ENCODE peak calls at places on chromosome 1, in eight cellular contexts. P is PC-3, R is HCT116, T is hepatocyte, S is neural progenitor cell, K is GM23338, J is MM.1S, Y is SK-N-SH. X is an unnamed sample.

GRCh38 chr1:181583598-181583997 is 100.3 kb downstream of the CACNA1E start:
- DNase-seq in P (no peak), R (peak; percentile 4), T (peak; percentile 64), S (peak; percentile 23), K (peak; percentile 87), J (no peak), Y (no peak), X (no peak)

GRCh38 chr1:192633533-192634258 is 2.3 kb upstream of the RGS13 start:
- DNase-seq in P (no peak), R (peak; percentile 4), T (no peak), S (peak; percentile 37), K (no peak), J (no peak), Y (no peak), X (no peak)

GRCh38 chr1:115544131-115544530 is 97.6 kb upstream of the VANGL1 start:
- DNase-seq in P (no peak), R (no peak), T (no peak), S (no peak), K (no peak), J (no peak), Y (no peak), X (no peak)

GRCh38 chr1:45958317-45958716 is 154.9 kb downstream of the MAST2 start:
- DNase-seq in P (no peak), R (no peak), T (no peak), S (no peak), K (no peak), J (no peak), Y (no peak), X (no peak)

GRCh38 chr1:244353572-244354091 is 98.1 kb downstream of the ADSS2 start:
- DNase-seq in P (peak; percentile 95), R (peak; percentile 77), T (peak; percentile 83), S (peak; percentile 73), K (peak; percentile 58), J (no peak), Y (no peak), X (no peak)

GRCh38 chr1:32486463-32487113 is 21.7 kb downstream of the ZBTB8B start:
- DNase-seq in P (peak; percentile 23), R (no peak), T (no peak), S (no peak), K (no peak), J (no peak), Y (no peak), X (no peak)

GRCh38 chr1:220371324-220371723 is 99.1 kb upstream of the RAB3GAP2 start:
- DNase-seq in P (peak; percentile 29), R (peak; percentile 10), T (peak; percentile 20), S (peak; percentile 19), K (peak; percentile 79), J (no peak), Y (no peak), X (peak; percentile 2)

GRCh38 chr1:227887697-227888403 is 59.9 kb downstream of the WNT9A start:
- DNase-seq in P (no peak), R (no peak), T (peak; percentile 67), S (peak; percentile 44), K (peak; percentile 79), J (no peak), Y (peak; percentile 29), X (no peak)

GRCh38 chr1:156741613-156741983 is 710 bp upstream of the MRPL24 start:
- DNase-seq in P (no peak), R (no peak), T (no peak), S (no peak), K (no peak), J (peak; percentile 44), Y (no peak), X (no peak)

GRCh38 chr1:184691719-184692324 is 62.8 kb downstream of the EDEM3 start:
- DNase-seq in P (peak; percentile 53), R (peak; percentile 13), T (peak; percentile 65), S (peak; percentile 62), K (peak; percentile 74), J (peak; percentile 32), Y (peak; percentile 36), X (peak; percentile 24)

GRCh38 chr1:77542784-77543183 is 139.7 kb downstream of the ZZZ3 start:
- DNase-seq in P (no peak), R (no peak), T (no peak), S (no peak), K (no peak), J (no peak), Y (no peak), X (no peak)

GRCh38 chr1:17653728-17654351 is 101.3 kb upstream of the ACTL8 start:
- DNase-seq in P (peak; percentile 58), R (no peak), T (peak; percentile 71), S (peak; percentile 79), K (peak; percentile 80), J (peak; percentile 28), Y (peak; percentile 85), X (peak; percentile 45)

GRCh38 chr1:114803001-114803400 is 22.5 kb upstream of the SIKE1 start:
- DNase-seq in P (no peak), R (no peak), T (no peak), S (no peak), K (no peak), J (no peak), Y (no peak), X (no peak)

GRCh38 chr1:151816964-151817730 is 11.9 kb upstream of the LINGO4 start:
- DNase-seq in P (no peak), R (no peak), T (no peak), S (no peak), K (no peak), J (no peak), Y (no peak), X (peak; percentile 53)

GRCh38 chr1:236920270-236920894 is 83.9 kb downstream of the MT1HL1 start:
- DNase-seq in P (no peak), R (no peak), T (no peak), S (no peak), K (no peak), J (no peak), Y (no peak), X (no peak)

GRCh38 chr1:2999571-2999970 is 21.7 kb upstream of the ACTRT2 start:
- DNase-seq in P (no peak), R (no peak), T (no peak), S (no peak), K (no peak), J (no peak), Y (no peak), X (no peak)
- TF ChIP-seq EZH2phosphoT487 in P (no peak), R (no peak), T (no peak), S (no peak), K (no peak), J (no peak), Y (no peak), X (no peak)

GRCh38 chr1:61208815-61209214 is 126.5 kb downstream of the NFIA start:
- DNase-seq in P (no peak), R (no peak), T (no peak), S (no peak), K (no peak), J (no peak), Y (no peak), X (no peak)

GRCh38 chr1:61213612-61214011 is 131.3 kb downstream of the NFIA start:
- DNase-seq in P (no peak), R (no peak), T (no peak), S (no peak), K (no peak), J (no peak), Y (no peak), X (no peak)

GRCh38 chr1:61207416-61207815 is 125.1 kb downstream of the NFIA start:
- DNase-seq in P (no peak), R (no peak), T (no peak), S (no peak), K (no peak), J (no peak), Y (no peak), X (no peak)

GRCh38 chr1:61208172-61208571 is 125.8 kb downstream of the NFIA start:
- DNase-seq in P (no peak), R (no peak), T (no peak), S (no peak), K (no peak), J (no peak), Y (no peak), X (no peak)

GRCh38 chr1:61210435-61211012 is 128.2 kb downstream of the NFIA start:
- DNase-seq in P (peak; percentile 15), R (no peak), T (no peak), S (no peak), K (no peak), J (no peak), Y (no peak), X (peak; percentile 11)
- TF ChIP-seq CTCF in P (peak; percentile 41), R (peak; percentile 22), T (peak; percentile 30), S (peak; percentile 33), K (peak; percentile 51), J (no peak), Y (peak; percentile 28), X (peak; percentile 37)

DNA sequence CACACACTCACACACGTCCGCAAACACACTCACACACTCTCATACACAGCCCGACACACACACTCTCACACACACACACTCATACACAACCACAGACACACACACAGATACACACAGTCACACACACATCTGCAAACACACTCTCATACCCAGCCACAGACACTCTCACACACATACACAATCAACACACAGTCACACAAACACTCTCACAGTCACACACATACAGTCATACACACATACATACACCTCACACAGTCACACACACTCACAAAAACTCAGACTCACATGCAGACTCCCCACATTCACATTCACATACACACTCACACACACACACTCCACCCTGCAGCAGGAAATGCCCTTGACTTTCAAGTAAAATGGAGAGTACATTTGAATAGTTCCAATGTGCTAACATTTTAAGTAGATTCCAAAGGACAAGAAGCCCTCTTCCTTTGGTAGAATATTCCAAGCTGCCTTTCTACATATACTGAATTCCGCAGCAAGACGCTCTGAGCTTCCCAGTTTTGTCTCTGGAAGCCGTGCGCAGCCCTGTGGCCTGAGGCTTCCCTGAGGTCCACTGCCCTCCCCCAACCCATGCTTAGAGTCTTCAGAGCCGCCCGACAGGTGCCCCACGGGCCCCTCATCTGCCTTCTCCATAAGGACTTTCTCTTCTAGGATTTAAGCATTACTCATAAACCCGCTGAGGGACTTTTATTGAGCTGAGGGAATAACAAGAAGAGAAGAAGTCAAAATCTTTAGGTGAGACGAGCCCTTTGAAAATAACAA is 9.7 kb downstream of the BATF3 start:
- DNase-seq in P (no peak), R (no peak), T (no peak), S (no peak), K (peak; percentile 33), J (no peak), Y (no peak), X (no peak)
- TF ChIP-seq EZH2phosphoT487 in P (no peak), R (no peak), T (no peak), S (no peak), K (no peak), J (no peak), Y (no peak), X (no peak)

GRCh38 chr1:50371749-50372148 is 51.5 kb downstream of the DMRTA2 start:
- DNase-seq in P (no peak), R (no peak), T (no peak), S (no peak), K (peak; percentile 48), J (no peak), Y (no peak), X (no peak)

GRCh38 chr1:50369008-50369634 is 54.1 kb downstream of the DMRTA2 start:
- DNase-seq in P (no peak), R (no peak), T (no peak), S (no peak), K (no peak), J (no peak), Y (no peak), X (no peak)

GRCh38 chr1:50373532-50373931 is 49.7 kb downstream of the DMRTA2 start:
- DNase-seq in P (no peak), R (no peak), T (no peak), S (no peak), K (peak; percentile 40), J (no peak), Y (no peak), X (no peak)

GRCh38 chr1:50368179-50369007 is 54.9 kb downstream of the DMRTA2 start:
- DNase-seq in P (peak; percentile 23), R (peak; percentile 21), T (peak; percentile 63), S (peak; percentile 63), K (peak; percentile 86), J (peak; percentile 26), Y (peak; percentile 80), X (peak; percentile 25)

GRCh38 chr1:50369830-50370229 is 53.4 kb downstream of the DMRTA2 start:
- DNase-seq in P (no peak), R (no peak), T (no peak), S (peak; percentile 37), K (peak; percentile 63), J (no peak), Y (no peak), X (no peak)
- TF ChIP-seq CTCF in P (peak; percentile 18), R (peak; percentile 45), T (peak; percentile 21), S (peak; percentile 46), K (peak; percentile 76), J (peak; percentile 19), Y (peak; percentile 29), X (no peak)